ENCODE peak calls at places on chromosomes 11 and 22, in seven cellular contexts. Y is mesenchymal stem cell, W is IMR-90, E is neuronal stem cell, H is trophoblast cell, F is H1, Z is mesendoderm. D is an unnamed sample.

GRCh38 chr22:47162865-47163264 is 400.4 kb downstream of the TBC1D22A start:
- DNase-seq in Y (no peak), W (no peak), E (no peak), H (no peak), F (no peak), Z (no peak), D (peak)

GRCh38 chr22:17861909-17862308 is 87.6 kb upstream of the BID start:
- DNase-seq in Y (no peak), W (no peak), E (no peak), H (no peak), F (no peak), Z (no peak), D (no peak)

GRCh38 chr11:116310215-116310614 is 462.6 kb downstream of the BUD13 start:
- DNase-seq in Y (no peak), W (peak), E (no peak), H (no peak), F (no peak), Z (no peak), D (no peak)

GRCh38 chr11:47590026-47590861 is 3.8 kb downstream of the FAM180B start:
- DNase-seq in Y (no peak), W (no peak), E (no peak), H (no peak), F (no peak), Z (no peak), D (peak)

GRCh38 chr11:77789731-77790476 is 30.6 kb downstream of the RSF1 start:
- DNase-seq in Y (no peak), W (no peak), E (no peak), H (no peak), F (no peak), Z (peak), D (peak)

GRCh38 chr11:30984442-30984816 is 385.1 kb downstream of the DCDC1 start:
- DNase-seq in Y (no peak), W (peak), E (no peak), H (peak), F (no peak), Z (no peak), D (no peak)

GRCh38 chr22:22884010-22884887 is 3.4 kb upstream of the IGLL5 start:
- DNase-seq in Y (peak), W (peak), E (peak), H (peak), F (no peak), Z (peak), D (peak)

GRCh38 chr22:40556641-40557040 is 79.9 kb downstream of the MRTFA start:
- DNase-seq in Y (no peak), W (no peak), E (no peak), H (no peak), F (no peak), Z (no peak), D (no peak)

GRCh38 chr11:57546869-57547518 is 9.6 kb downstream of the SMTNL1 start:
- DNase-seq in Y (peak), W (peak), E (no peak), H (no peak), F (no peak), Z (peak), D (peak)

GRCh38 chr22:49663311-49663711 is 164.4 kb downstream of the BRD1 start:
- DNase-seq in Y (no peak), W (no peak), E (no peak), H (no peak), F (no peak), Z (no peak), D (no peak)
- H2AK5ac ChIP-seq in Y (no peak), W (no peak), E (no peak), H (no peak), F (peak), Z (no peak), D (no peak)

GRCh38 chr11:14904745-14905103 is 12.7 kb upstream of the CYP2R1 start:
- DNase-seq in Y (peak), W (peak), E (no peak), H (peak), F (no peak), Z (peak), D (peak)
- H3K4ac ChIP-seq in Y (no peak), W (no peak), E (no peak), H (no peak), F (no peak), Z (no peak), D (no peak)

DNA sequence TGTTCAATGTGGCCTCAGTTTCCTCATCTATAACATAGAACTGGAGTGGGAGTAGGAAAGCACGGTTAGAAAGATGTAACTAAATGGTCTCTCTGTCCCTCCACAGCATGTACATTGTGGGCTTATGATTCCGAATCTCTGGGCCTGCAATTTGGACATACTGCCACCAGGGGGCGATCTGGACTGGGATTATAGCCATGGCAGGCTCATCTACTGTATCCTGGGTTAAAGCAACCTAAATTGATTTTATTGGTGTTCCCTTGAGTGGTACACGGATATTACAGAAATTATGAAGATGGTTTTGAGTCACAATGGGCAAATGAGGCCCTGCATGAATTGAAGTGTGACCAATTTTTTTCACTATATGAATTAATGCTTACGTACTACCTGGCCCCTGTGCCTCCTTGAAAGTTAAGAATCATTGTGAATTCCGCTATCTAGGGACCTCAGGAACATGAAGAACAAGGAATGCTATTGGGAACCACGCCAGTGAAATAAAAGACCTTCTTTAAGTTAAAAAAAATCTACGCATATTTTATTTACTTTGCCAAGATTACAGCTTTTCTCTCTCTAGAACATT is 32.9 kb downstream of the TST start:
- DNase-seq in Y (no peak), W (no peak), E (no peak), H (no peak), F (no peak), Z (peak), D (peak)
- H2AK5ac ChIP-seq in Y (no peak), W (no peak), E (no peak), H (no peak), F (no peak), Z (no peak), D (no peak)

GRCh38 chr11:14565845-14566244 is 45.7 kb upstream of the PSMA1 start:
- DNase-seq in Y (no peak), W (no peak), E (no peak), H (no peak), F (no peak), Z (peak), D (no peak)

GRCh38 chr11:14567064-14567651 is 47.0 kb upstream of the PSMA1 start:
- DNase-seq in Y (no peak), W (no peak), E (no peak), H (no peak), F (no peak), Z (no peak), D (no peak)

DNA sequence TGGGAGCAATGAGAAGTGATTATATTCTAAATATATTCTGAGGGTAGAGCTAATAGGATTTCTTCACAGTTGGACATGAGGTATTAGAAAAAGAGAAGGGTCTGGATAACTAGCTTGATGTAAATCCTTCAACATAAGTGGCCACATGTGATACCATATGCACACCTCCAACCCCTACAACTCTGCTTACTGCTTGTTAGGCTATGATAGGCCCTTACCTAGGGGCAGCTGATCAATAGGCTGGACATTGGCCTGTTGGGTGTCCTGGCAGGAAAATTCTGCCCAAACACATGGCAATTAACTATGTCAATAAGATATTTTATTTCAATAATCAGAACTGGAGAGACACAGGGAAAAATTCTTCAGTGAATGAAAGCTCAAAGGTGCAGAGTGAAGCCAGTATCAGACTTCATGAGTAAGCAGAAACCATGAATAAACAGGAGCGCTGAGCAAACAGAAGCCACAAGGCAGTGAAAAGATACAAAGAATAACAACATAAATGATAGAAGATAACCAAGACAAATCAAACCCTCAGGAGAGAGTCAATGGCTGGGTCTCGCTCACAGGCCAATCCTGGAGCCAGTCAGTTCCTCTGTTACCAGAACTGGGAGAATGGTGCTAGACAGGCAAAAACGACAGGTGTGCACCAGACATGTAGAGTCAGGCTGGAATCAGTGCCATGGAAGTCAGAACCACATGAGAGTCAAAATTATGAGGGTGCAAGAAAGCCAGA is 46.3 kb upstream of the PSMA1 start:
- DNase-seq in Y (no peak), W (no peak), E (no peak), H (no peak), F (no peak), Z (no peak), D (no peak)
- H3K4ac ChIP-seq in Y (no peak), W (no peak), E (no peak), H (no peak), F (no peak), Z (no peak), D (no peak)

GRCh38 chr11:70500076-70500847 is 101.9 kb downstream of the CTTN start:
- DNase-seq in Y (no peak), W (no peak), E (no peak), H (no peak), F (no peak), Z (no peak), D (no peak)

GRCh38 chr11:70502677-70503076 is 104.3 kb downstream of the CTTN start:
- DNase-seq in Y (no peak), W (no peak), E (no peak), H (no peak), F (no peak), Z (no peak), D (no peak)

GRCh38 chr11:70501026-70501901 is 102.9 kb downstream of the CTTN start:
- DNase-seq in Y (no peak), W (no peak), E (no peak), H (no peak), F (no peak), Z (peak), D (no peak)

GRCh38 chr11:70503201-70503877 is 105.0 kb downstream of the CTTN start:
- DNase-seq in Y (no peak), W (no peak), E (no peak), H (no peak), F (no peak), Z (no peak), D (no peak)

DNA sequence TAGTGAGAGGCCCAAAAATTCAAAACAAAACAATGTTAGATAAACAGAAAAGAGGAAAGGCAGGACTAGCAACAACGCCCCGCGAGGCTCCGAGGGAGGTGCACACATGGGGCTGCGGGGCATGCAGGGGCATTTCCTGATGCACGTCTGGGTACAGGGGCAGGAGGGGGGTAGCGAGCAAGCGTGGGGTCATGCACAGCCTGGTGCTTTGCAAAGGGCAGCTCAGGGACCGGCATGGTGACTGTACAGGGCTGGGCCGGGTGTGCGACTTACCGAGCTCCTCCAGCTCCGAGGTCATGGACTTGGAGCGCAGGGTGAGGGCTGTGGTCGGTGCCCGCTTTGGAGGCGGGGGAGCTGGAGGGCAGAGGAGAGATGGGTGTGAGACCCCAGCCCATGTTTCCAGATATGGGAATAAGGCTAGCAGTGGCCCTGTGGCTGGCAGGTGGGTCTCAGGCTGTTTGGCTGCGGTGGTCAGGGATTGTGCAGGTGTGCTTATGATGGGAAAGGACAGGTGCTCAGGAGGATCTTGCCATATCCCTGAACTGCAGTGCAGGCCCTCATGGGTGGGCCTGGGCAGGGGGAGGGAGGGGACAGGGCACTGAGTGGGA is 103.7 kb downstream of the CTTN start:
- DNase-seq in Y (no peak), W (no peak), E (no peak), H (no peak), F (no peak), Z (no peak), D (no peak)
- H2AK5ac ChIP-seq in Y (no peak), W (no peak), E (no peak), H (no peak), F (no peak), Z (no peak), D (no peak)

D was measured in H9.